ENCODE peak calls at places on chromosomes 5 and 9, in eight cellular contexts. V is body of pancreas; S is PC-3; C is heart left ventricle; W is GM23248; E is A549; H is breast epithelium; K is CD4-positive, alpha-beta T cell. P is an unnamed sample.

GRCh38 chr5:15807248-15807647 is 307.3 kb downstream of the FBXL7 start:
- DNase-seq in W (peak; percentile 56), E (no peak), K (no peak), H (no peak), S (no peak), V (no peak), C (no peak), P (no peak)

GRCh38 chr9:121985792-121986494 is 107.2 kb downstream of the TTLL11 start:
- DNase-seq in W (peak; percentile 43), S (no peak), E (no peak), H (no peak), V (no peak), C (peak; percentile 76), K (no peak), P (no peak)

GRCh38 chr9:17906841-17907779 is 328.2 kb downstream of the SH3GL2 start:
- DNase-seq in E (no peak), K (no peak), V (no peak), W (no peak), H (no peak), S (no peak), C (no peak), P (no peak)

GRCh38 chr9:96553070-96553469 is 66.6 kb downstream of the CDC14B start:
- DNase-seq in S (peak; percentile 80), V (no peak), C (no peak), K (no peak), E (no peak), W (peak; percentile 94), H (no peak), P (no peak)

GRCh38 chr9:93119953-93120845 is 13.9 kb downstream of the NINJ1 start:
- DNase-seq in K (no peak), V (peak; percentile 84), E (peak; percentile 89), S (peak; percentile 85), H (peak; percentile 90), W (peak; percentile 95), C (peak; percentile 91), P (no peak)

GRCh38 chr9:121698627-121699270 is 47.3 kb downstream of the DAB2IP start:
- DNase-seq in E (no peak), V (no peak), K (no peak), W (peak; percentile 61), C (no peak), H (no peak), S (peak; percentile 12), P (no peak)

GRCh38 chr5:168578506-168579205 is 512 bp downstream of the PANK3 start:
- DNase-seq in K (no peak), W (no peak), S (no peak), C (no peak), E (peak; percentile 55), V (no peak), H (no peak), P (no peak)

GRCh38 chr5:142428036-142428772 is 103.4 kb upstream of the SPRY4 start:
- DNase-seq in W (no peak), E (no peak), V (no peak), H (no peak), S (no peak), C (no peak), K (no peak), P (no peak)

GRCh38 chr5:43221502-43221901 is 29.5 kb downstream of the NIM1K start:
- DNase-seq in C (no peak), W (no peak), K (no peak), S (no peak), H (no peak), E (no peak), V (no peak), P (no peak)

GRCh38 chr9:121819511-121820231 is 168.2 kb downstream of the DAB2IP start:
- DNase-seq in K (no peak), C (no peak), E (no peak), H (no peak), W (peak; percentile 69), S (no peak), V (no peak), P (no peak)

GRCh38 chr5:68745459-68745858 is 348.4 kb upstream of the SLC30A5 start:
- DNase-seq in V (no peak), W (peak; percentile 37), E (no peak), S (no peak), K (no peak), C (no peak), H (no peak), P (no peak)

GRCh38 chr5:89097103-89097502 is 214.1 kb upstream of the MEF2C start:
- DNase-seq in E (no peak), S (no peak), V (no peak), W (no peak), C (no peak), H (no peak), K (no peak), P (no peak)

GRCh38 chr9:35935755-35936509 is 22.0 kb downstream of the OR2S2 start:
- DNase-seq in H (no peak), E (no peak), V (no peak), S (peak; percentile 11), K (no peak), W (peak; percentile 66), C (no peak), P (no peak)

GRCh38 chr9:116417464-116417863 is 263.9 kb downstream of the PAPPA start:
- DNase-seq in H (no peak), K (no peak), W (peak; percentile 15), S (no peak), E (no peak), V (no peak), C (no peak), P (no peak)

GRCh38 chr5:134079748-134080581 is 34.5 kb upstream of the TCF7 start:
- DNase-seq in K (peak; percentile 82), S (no peak), W (no peak), H (no peak), V (no peak), C (no peak), E (no peak), P (peak; percentile 31)

DNA sequence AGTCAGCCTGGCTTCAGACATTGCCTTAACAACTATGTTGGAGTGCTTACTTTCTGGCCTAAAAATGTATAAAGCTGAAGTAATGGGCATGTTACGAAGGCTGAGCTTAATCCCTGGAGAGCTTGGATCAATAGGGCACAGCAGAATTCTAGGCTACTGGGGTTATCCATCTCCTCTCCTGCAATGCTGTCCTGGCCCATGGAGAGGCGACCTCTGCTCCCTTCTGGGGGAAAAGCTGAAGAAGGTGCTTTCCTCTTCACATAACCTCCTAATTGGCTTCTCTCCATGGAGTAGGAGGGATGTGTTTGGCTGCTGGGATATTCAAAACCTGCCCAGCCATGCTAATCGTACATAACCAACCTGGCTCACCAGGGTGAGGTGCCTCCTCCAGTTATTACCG is 403.5 kb downstream of the DMRT2 start:
- DNase-seq in E (no peak), S (no peak), K (no peak), V (no peak), C (no peak), W (no peak), H (no peak), P (no peak)
- H3K9me3 ChIP-seq in E (no peaks in the 10 kb centered on the region), S (no peaks in the 10 kb centered on the region), K (no peaks in the 10 kb centered on the region), V (no peaks in the 10 kb centered on the region), C (no peaks in the 10 kb centered on the region), W (no peaks in the 10 kb centered on the region), H (no peaks in the 10 kb centered on the region), P (no peaks in the 10 kb centered on the region)

GRCh38 chr5:2917524-2917923 is 166.0 kb upstream of the IRX2 start:
- DNase-seq in H (no peak), K (no peak), W (no peak), V (no peak), C (no peak), S (no peak), E (no peak), P (no peak)
- H3K9me3 ChIP-seq in H (peaks cover 9% of the 10 kb centered on the region), K (no peaks in the 10 kb centered on the region), W (no peaks in the 10 kb centered on the region), V (no peaks in the 10 kb centered on the region), C (no peaks in the 10 kb centered on the region), S (peaks cover 4% of the 10 kb centered on the region), E (no peaks in the 10 kb centered on the region), P (no peaks in the 10 kb centered on the region)

GRCh38 chr5:3604501-3604900 is 8.9 kb downstream of the IRX1 start:
- DNase-seq in V (no peak), S (no peak), K (no peak), W (peak; percentile 86), H (no peak), E (no peak), C (no peak), P (no peak)

GRCh38 chr5:3601929-3602712 is 6.5 kb downstream of the IRX1 start:
- DNase-seq in W (peak; percentile 78), K (no peak), S (no peak), V (no peak), E (no peak), C (no peak), H (no peak), P (no peak)

GRCh38 chr5:3601060-3601710 is 5.6 kb downstream of the IRX1 start:
- DNase-seq in H (no peak), V (no peak), E (no peak), W (peak; percentile 45), K (no peak), C (no peak), S (no peak), P (no peak)

GRCh38 chr5:3605298-3606010 is 9.8 kb downstream of the IRX1 start:
- DNase-seq in K (no peak), V (no peak), E (no peak), H (no peak), C (no peak), W (peak; percentile 44), S (no peak), P (no peak)

DNA sequence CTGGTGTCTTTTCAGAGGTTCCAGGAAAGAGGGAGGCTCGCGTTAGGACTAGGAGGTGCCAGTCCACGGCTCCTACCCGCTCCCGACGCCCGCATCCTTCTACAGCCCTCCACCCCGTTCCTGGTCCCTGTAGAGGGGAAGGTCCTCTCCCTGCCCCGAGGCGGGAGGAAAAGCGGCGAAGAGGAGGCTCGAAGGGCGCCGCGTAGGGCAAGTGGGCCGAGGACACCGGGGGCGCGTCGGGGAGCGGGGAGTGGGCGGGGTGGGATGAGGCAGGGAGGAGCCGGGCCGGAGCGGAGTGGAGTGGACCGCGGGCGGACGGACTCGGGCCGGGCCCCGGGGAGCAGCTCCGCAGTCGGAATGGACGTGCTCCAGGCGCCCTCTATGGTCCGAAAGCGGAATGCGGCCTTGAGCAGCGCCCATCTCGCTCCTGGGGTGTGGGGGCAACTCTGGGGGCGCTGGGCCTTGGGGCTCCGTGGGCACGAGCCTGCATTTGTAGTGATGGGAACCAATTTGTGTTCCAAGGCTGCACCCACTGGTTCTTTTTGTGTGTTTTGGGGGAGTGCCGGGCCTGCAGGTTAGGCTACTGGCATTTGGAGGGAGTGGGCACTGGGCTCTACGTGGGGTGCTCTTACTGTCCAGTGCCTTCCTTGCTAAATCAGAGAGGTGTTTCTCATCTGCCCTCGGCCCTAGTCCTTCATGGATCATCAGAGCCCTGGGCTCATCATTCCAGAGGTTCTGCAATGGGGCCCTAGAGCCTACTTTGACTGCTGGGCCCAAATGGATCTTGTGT is 7.3 kb downstream of the IRX1 start:
- DNase-seq in K (no peak), V (peak; percentile 30), H (no peak), W (peak; percentile 91), E (no peak), C (peak; percentile 29), S (no peak), P (no peak)
- H3K9me3 ChIP-seq in K (no peaks in the 10 kb centered on the region), V (no peaks in the 10 kb centered on the region), H (peaks cover 4% of the 10 kb centered on the region), W (no peaks in the 10 kb centered on the region), E (no peaks in the 10 kb centered on the region), C (no peaks in the 10 kb centered on the region), S (peaks cover 9% of the 10 kb centered on the region), P (no peaks in the 10 kb centered on the region)

GRCh38 chr5:180274695-180275094 is 17.2 kb downstream of the MAPK9 start:
- DNase-seq in C (no peak), V (no peak), W (no peak), E (no peak), H (no peak), K (no peak), S (no peak), P (no peak)

DNA sequence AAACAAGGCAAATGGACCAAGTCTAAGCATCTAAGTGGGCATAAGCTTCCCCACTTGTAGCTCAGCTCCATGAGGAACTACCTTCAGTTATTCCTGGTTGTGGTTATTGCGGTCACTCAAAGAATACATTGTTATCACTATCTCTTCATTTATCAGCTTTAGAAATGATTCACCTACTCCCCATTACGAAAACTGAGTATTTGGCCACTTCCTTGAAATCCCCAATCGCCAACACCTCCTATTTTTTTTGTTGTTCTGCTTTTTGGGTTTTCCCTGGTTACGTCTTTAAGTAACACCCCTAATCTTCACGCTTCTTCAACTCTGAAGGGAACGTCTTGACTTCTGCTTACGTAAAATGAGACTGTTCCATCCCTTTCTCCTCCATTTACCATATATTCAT is 20.7 kb downstream of the MAPK9 start:
- DNase-seq in W (no peak), K (no peak), E (no peak), S (no peak), H (no peak), C (no peak), V (no peak), P (no peak)
- H3K9me3 ChIP-seq in W (peaks cover 2% of the 10 kb centered on the region), K (peaks cover 51% of the 10 kb centered on the region), E (peaks cover 89% of the 10 kb centered on the region), S (no peaks in the 10 kb centered on the region), H (peaks cover 51% of the 10 kb centered on the region), C (no peaks in the 10 kb centered on the region), V (no peaks in the 10 kb centered on the region), P (peaks cover 12% of the 10 kb centered on the region)